ENCODE peak calls at places on chromosomes 5 and 9, in eight cellular contexts. A is SJSA1; K is Peyer's patch; Q is IMR-90; U is CD8-positive, alpha-beta T cell; E is body of pancreas; G is breast epithelium; V is adrenal gland. I is an unnamed sample. For H3K4me1, the result is how much of the 10 kb centered on the place peaks cover.

GRCh38 chr9:69980041-69980440 is 63.6 kb upstream of the MAMDC2 start:
- DNase-seq in E (no peak), V (no peak), Q (peak), A (no peak), U (no peak), G (no peak), K (no peak), I (no peak)

GRCh38 chr9:138043061-138043410 is 165.5 kb downstream of the CACNA1B start:
- DNase-seq in E (no peak), K (peak), V (no peak), G (peak), Q (no peak), A (no peak), U (no peak), I (no peak)

GRCh38 chr9:22813520-22813919 is 366.9 kb downstream of the DMRTA1 start:
- DNase-seq in Q (peak), G (no peak), K (no peak), E (no peak), U (no peak), V (no peak), A (no peak), I (no peak)

GRCh38 chr5:104472811-104473210 is 910.2 kb upstream of the NUDT12 start:
- DNase-seq in E (no peak), Q (no peak), U (no peak), K (no peak), G (no peak), A (no peak), V (no peak), I (no peak)

GRCh38 chr9:132639322-132639721 is 30.5 kb downstream of the DDX31 start:
- DNase-seq in K (no peak), Q (no peak), G (no peak), E (peak), A (no peak), U (no peak), V (no peak), I (no peak)

GRCh38 chr9:97366889-97367288 is 45.0 kb upstream of the TDRD7 start:
- DNase-seq in G (no peak), A (no peak), K (no peak), Q (no peak), U (no peak), E (no peak), V (no peak), I (no peak)

GRCh38 chr9:136530472-136531089 is 15.3 kb downstream of the NOTCH1 start:
- DNase-seq in E (no peak), G (no peak), V (no peak), K (no peak), Q (no peak), U (no peak), A (no peak), I (no peak)

GRCh38 chr5:180976518-180976917 is 12.1 kb upstream of the BTNL3 start:
- DNase-seq in E (no peak), G (no peak), V (no peak), K (no peak), U (no peak), A (no peak), Q (no peak), I (peak)

GRCh38 chr5:10288600-10289213 is 19.0 kb downstream of the CMBL start:
- DNase-seq in U (peak), Q (no peak), K (peak), A (no peak), G (peak), V (peak), E (peak), I (no peak)

GRCh38 chr5:61525573-61526142 is 193.6 kb downstream of the ZSWIM6 start:
- DNase-seq in A (no peak), G (no peak), Q (peak), K (no peak), E (no peak), U (no peak), V (no peak), I (no peak)

GRCh38 chr9:125536184-125537152 is 170.5 kb downstream of the MAPKAP1 start:
- DNase-seq in E (no peak), G (peak), A (no peak), K (no peak), Q (no peak), V (no peak), U (no peak), I (no peak)

GRCh38 chr5:23840083-23840482 is 332.7 kb downstream of the PRDM9 start:
- DNase-seq in E (no peak), V (no peak), Q (no peak), G (no peak), K (no peak), U (no peak), A (no peak), I (no peak)

GRCh38 chr5:81422671-81423070 is 28.7 kb upstream of the ACOT12 start:
- DNase-seq in K (no peak), U (no peak), E (no peak), A (peak), Q (peak), G (no peak), V (no peak), I (no peak)

GRCh38 chr9:101991926-101992325 is 253.5 kb upstream of the GRIN3A start:
- DNase-seq in K (no peak), E (no peak), G (no peak), Q (no peak), V (no peak), A (no peak), U (no peak), I (no peak)

GRCh38 chr5:89211836-89212235 is 328.9 kb upstream of the MEF2C start:
- DNase-seq in K (no peak), U (no peak), V (no peak), Q (peak), E (no peak), A (peak), G (no peak), I (no peak)

GRCh38 chr9:105251133-105251532 is 6.7 kb downstream of the SLC44A1 start:
- DNase-seq in E (no peak), G (no peak), V (no peak), K (no peak), Q (no peak), A (no peak), U (no peak), I (no peak)

GRCh38 chr5:101943784-101944183 is 352.3 kb downstream of the SLCO4C1 start:
- DNase-seq in Q (no peak), K (no peak), G (no peak), V (no peak), E (no peak), A (no peak), U (no peak), I (no peak)

GRCh38 chr5:136221340-136221739 is 28.4 kb upstream of the SMIM32 start:
- DNase-seq in U (no peak), Q (no peak), K (no peak), A (no peak), E (no peak), G (no peak), V (no peak), I (no peak)

GRCh38 chr5:114101153-114101552 is 260.7 kb upstream of the KCNN2 start:
- DNase-seq in A (peak), Q (peak), K (no peak), V (peak), U (no peak), G (no peak), E (peak), I (no peak)

GRCh38 chr5:116557669-116558271 is 16.9 kb downstream of the SEMA6A start:
- DNase-seq in A (peak), V (no peak), K (no peak), E (no peak), Q (peak), G (no peak), U (no peak), I (no peak)

GRCh38 chr5:139788294-139788875 is 7.2 kb upstream of the PSD2 start:
- DNase-seq in Q (no peak), E (peak), V (no peak), K (no peak), A (no peak), G (no peak), U (no peak), I (peak)

GRCh38 chr9:137694962-137695875 is 76.4 kb downstream of the EHMT1 start:
- DNase-seq in V (peak), G (no peak), A (no peak), E (peak), Q (no peak), K (no peak), U (no peak), I (no peak)

GRCh38 chr9:27373851-27374250 is 76.9 kb upstream of the EQTN start:
- DNase-seq in G (no peak), K (no peak), A (no peak), V (no peak), E (no peak), U (no peak), Q (no peak), I (no peak)

GRCh38 chr9:114412057-114412683 is 24.4 kb upstream of the AKNA start:
- DNase-seq in G (no peak), V (no peak), E (no peak), Q (no peak), U (no peak), A (no peak), K (no peak), I (no peak)

GRCh38 chr5:82183828-82184227 is 94.3 kb downstream of the RPS23 start:
- DNase-seq in K (no peak), G (no peak), U (no peak), V (no peak), A (no peak), E (no peak), Q (peak), I (no peak)

GRCh38 chr5:171427318-171428167 is 8.1 kb downstream of the FGF18 start:
- DNase-seq in G (no peak), U (peak), K (no peak), Q (no peak), V (no peak), A (no peak), E (no peak), I (no peak)

GRCh38 chr5:74073257-74073656 is 447.3 kb downstream of the ARHGEF28 start:
- DNase-seq in Q (peak), V (no peak), G (no peak), E (no peak), K (no peak), A (no peak), U (no peak), I (no peak)

GRCh38 chr5:25119654-25120053 is 474.9 kb upstream of the CDH10 start:
- DNase-seq in K (no peak), U (no peak), V (no peak), G (no peak), Q (no peak), A (no peak), E (no peak), I (no peak)

GRCh38 chr9:136423432-136424146 is 13.1 kb downstream of the PMPCA start:
- DNase-seq in U (no peak), V (no peak), E (no peak), Q (no peak), A (no peak), G (no peak), K (no peak), I (no peak)

GRCh38 chr9:132249123-132249522 is 87.3 kb downstream of the NTNG2 start:
- DNase-seq in U (no peak), E (peak), Q (no peak), K (no peak), G (peak), A (no peak), V (peak), I (no peak)

GRCh38 chr5:174273325-174273724 is 227.8 kb downstream of the NSG2 start:
- DNase-seq in A (no peak), G (no peak), Q (no peak), K (no peak), E (no peak), V (no peak), U (no peak), I (no peak)

GRCh38 chr5:19988447-19988846 is 447 bp upstream of the CDH18 start:
- DNase-seq in G (no peak), K (no peak), E (no peak), V (no peak), U (no peak), Q (no peak), A (no peak), I (no peak)

GRCh38 chr9:113361304-113362018 is 12.1 kb downstream of the BSPRY start:
- DNase-seq in U (no peak), V (no peak), A (no peak), Q (peak), E (no peak), K (no peak), G (no peak), I (no peak)

GRCh38 chr9:71567890-71568289 is 200.4 kb downstream of the CEMIP2 start:
- DNase-seq in E (no peak), Q (no peak), K (no peak), V (no peak), U (no peak), G (no peak), A (no peak), I (no peak)

DNA sequence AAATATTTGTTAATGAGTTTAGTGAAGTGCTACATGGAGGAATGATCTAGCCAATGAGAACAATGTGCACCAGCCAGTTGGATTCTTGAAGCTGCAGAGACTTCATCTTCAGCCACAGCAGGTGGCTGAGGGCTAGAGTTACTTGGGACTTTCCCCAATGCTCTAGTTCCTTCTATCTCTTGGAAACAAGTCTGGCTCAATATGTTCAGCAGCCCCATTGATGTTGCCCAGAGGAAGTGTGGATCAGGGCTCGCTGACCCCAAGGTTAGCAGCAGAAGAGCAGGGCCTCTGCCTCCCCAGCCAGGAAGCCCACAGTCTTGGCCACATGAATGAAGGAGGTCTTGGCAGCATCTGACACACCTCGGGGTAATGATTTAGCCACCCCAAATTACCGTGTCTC is 117.5 kb downstream of the SLC1A3 start:
- DNase-seq in Q (no peak), E (no peak), U (no peak), G (no peak), K (peak), A (no peak), V (no peak), I (no peak)
- H3K4me3 ChIP-seq in Q (no peak), E (no peak), U (no peak), G (no peak), K (no peak), A (no peak), V (no peak), I (no peak)

GRCh38 chr5:138022912-138023311 is 10.0 kb downstream of the FAM13B start:
- DNase-seq in U (no peak), V (no peak), Q (no peak), K (no peak), E (no peak), A (no peak), G (no peak), I (no peak)

GRCh38 chr5:138018844-138019243 is 14.0 kb downstream of the FAM13B start:
- DNase-seq in E (no peak), K (no peak), V (no peak), U (no peak), G (no peak), A (no peak), Q (peak), I (no peak)

GRCh38 chr5:138025285-138025684 is 7.6 kb downstream of the FAM13B start:
- DNase-seq in A (no peak), V (no peak), E (no peak), Q (no peak), U (no peak), K (no peak), G (no peak), I (no peak)

GRCh38 chr5:138021771-138022170 is 11.1 kb downstream of the FAM13B start:
- DNase-seq in V (no peak), U (no peak), K (no peak), G (no peak), A (no peak), Q (no peak), E (no peak), I (no peak)

GRCh38 chr5:138024117-138024516 is 8.8 kb downstream of the FAM13B start:
- DNase-seq in U (no peak), V (no peak), K (no peak), A (no peak), Q (peak), E (no peak), G (no peak), I (no peak)
- H3K4me1 ChIP-seq in U (half or more), V (half or more), K (under half), A (under half), Q (under half), E (under half), G (under half), I (under half)

DNA sequence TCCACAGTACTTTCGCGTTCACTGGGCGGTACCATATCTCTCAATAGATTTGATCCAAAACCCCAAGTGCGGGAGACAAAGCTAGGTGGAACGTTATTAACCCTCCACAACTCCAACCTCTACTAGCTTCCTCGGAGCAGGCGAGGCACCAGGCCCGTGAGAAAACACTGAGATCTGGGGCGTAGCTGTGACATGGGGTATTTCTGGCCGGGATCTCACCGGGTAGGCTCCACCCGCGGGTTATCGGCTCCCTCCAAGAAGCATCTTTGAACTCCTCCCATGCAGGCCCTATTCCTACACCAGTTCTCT is 350 bp upstream of the SLC25A46 start:
- DNase-seq in Q (no peak), E (no peak), U (no peak), V (no peak), K (no peak), G (no peak), A (no peak), I (no peak)
- H3K27ac ChIP-seq in Q (peak), E (peak), U (peak), V (no peak), K (peak), G (peak), A (no peak), I (peak)

DNA sequence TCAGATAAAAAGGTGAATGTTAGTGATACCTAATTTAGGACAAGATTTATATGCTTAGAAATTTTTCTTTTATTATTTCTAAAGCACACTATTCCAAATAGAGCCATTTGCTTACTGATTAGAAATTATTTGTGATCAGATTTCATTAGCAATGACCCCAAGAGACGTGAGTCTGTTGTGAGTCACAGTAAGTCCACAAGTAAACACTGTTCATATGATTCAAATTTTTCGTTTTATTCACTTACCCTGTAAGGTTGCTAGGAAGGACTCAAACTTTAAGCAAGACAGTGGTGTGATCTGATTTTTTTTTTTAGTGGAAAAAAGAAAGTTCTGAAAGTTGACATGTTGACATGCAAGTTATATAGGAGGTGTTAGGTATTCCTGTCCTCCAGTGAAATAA is 1.2 kb downstream of the CARD6 start:
- DNase-seq in E (no peak), G (no peak), U (no peak), K (no peak), A (no peak), V (no peak), Q (peak), I (no peak)
- H3K4me3 ChIP-seq in E (no peak), G (peak), U (no peak), K (no peak), A (peak), V (peak), Q (no peak), I (peak)

DNA sequence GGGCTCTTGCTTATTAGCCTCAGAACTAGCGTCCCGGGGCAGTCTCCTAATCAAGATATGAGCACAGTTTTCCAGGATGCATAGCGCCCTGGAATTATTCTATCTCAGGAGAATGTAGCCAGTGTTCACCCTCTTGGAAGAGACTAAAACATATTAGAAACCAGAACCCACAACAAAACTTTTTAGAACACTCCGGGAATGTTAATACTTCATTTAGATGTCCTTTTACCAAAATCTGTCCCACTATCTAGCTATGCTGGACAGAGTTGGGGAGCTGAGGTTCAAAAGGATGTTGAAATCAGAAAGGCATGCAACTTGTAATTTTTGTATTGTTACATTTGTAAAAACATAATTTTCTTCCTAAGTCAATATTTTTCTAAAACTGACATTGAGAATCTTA is 386.5 kb upstream of the RFX3 start:
- DNase-seq in Q (no peak), V (no peak), A (no peak), K (no peak), U (no peak), G (no peak), E (no peak), I (no peak)
- H3K4me1 ChIP-seq in Q (under half), V (under half), A (under half), K (under half), U (under half), G (under half), E (under half), I (under half)

DNA sequence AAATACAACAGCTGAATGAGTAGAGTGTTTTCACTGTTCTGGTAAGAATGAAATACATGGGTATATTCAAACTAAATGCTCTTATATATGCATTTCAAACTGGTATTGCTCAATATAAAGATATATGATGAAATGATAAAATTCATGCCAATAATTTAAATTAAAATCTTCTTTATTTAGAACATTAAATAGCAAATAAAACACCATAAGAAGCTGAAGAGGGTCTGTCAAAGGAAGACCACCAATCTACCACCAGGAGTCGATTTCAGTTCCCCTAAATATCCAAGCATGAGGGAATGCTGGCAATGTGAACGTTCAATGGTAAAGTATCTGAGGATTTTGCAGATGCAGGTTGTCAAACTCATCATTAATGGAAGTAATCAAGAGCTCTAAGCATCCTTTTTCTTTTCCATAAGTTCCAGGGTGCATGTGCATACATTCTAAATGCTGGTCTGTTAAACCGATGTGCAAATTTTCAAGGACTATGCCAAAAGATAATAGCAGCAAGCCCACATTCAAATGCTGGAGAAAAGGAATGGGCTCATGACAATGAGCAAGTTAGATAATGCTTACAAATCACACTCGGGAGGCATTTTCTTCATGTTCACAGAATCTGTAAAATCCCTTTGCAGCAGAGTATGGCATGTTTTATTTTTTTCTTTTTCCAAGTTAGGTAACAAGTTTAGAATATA is 118.8 kb upstream of the MTAP start:
- DNase-seq in A (no peak), Q (no peak), V (no peak), U (no peak), E (no peak), G (no peak), K (no peak), I (no peak)
- H3K27ac ChIP-seq in A (no peak), Q (no peak), V (no peak), U (no peak), E (no peak), G (no peak), K (no peak), I (no peak)

I was measured in naive thymus-derived CD4-positive, alpha-beta T cell.